ENCODE peak calls at places on chromosomes 4 and X, in four cellular contexts. One of them, this sample, is unnamed.

GRCh38 chrX:103688949-103689348 is 2.5 kb upstream of the MORF4L2 start:
- DNase-seq in HepG2: peak
- DNase-seq in A549: peak
- DNase-seq in SK-N-SH: peak
- DNase-seq in this sample: no peak

GRCh38 chr4:25065451-25065850 is 34.7 kb upstream of the LGI2 start:
- DNase-seq in HepG2: no peak
- DNase-seq in A549: no peak
- DNase-seq in SK-N-SH: no peak
- DNase-seq in this sample: no peak

GRCh38 chr4:42625366-42625765 is 31.5 kb downstream of the ATP8A1 start:
- DNase-seq in A549: no peak
- DNase-seq in SK-N-SH: no peak
- DNase-seq in HepG2: no peak
- DNase-seq in this sample: no peak

GRCh38 chr4:13530823-13531608 is 13.3 kb downstream of the NKX3-2 start:
- DNase-seq in SK-N-SH: peak
- DNase-seq in HepG2: no peak
- DNase-seq in A549: no peak
- DNase-seq in this sample: no peak

GRCh38 chr4:173529505-173530325 is at the start of gene HAND2:
- DNase-seq in HepG2: no peak
- DNase-seq in A549: peak
- DNase-seq in SK-N-SH: peak
- DNase-seq in this sample: no peak

GRCh38 chr4:140046037-140046436 is 107.9 kb downstream of the MAML3 start:
- DNase-seq in A549: no peak
- DNase-seq in SK-N-SH: no peak
- DNase-seq in HepG2: no peak
- DNase-seq in this sample: no peak

GRCh38 chr4:149785686-149786431 is 29.8 kb downstream of the IQCM start:
- DNase-seq in SK-N-SH: no peak
- DNase-seq in A549: no peak
- DNase-seq in HepG2: no peak
- DNase-seq in this sample: no peak

GRCh38 chr4:173337463-173337862 is 3.3 kb upstream of the HMGB2 start:
- DNase-seq in HepG2: no peak
- DNase-seq in SK-N-SH: no peak
- DNase-seq in A549: no peak
- DNase-seq in this sample: no peak

GRCh38 chrX:34560180-34560579 is 96.9 kb downstream of the TMEM47 start:
- DNase-seq in HepG2: no peak
- DNase-seq in SK-N-SH: no peak
- DNase-seq in A549: no peak
- DNase-seq in this sample: no peak

GRCh38 chr4:113673450-113673849 is 88.1 kb downstream of the CAMK2D start:
- DNase-seq in A549: no peak
- DNase-seq in SK-N-SH: no peak
- DNase-seq in HepG2: no peak
- DNase-seq in this sample: no peak

GRCh38 chr4:56658410-56659003 is 22.6 kb downstream of the HOPX start:
- DNase-seq in A549: no peak
- DNase-seq in SK-N-SH: no peak
- DNase-seq in HepG2: no peak
- DNase-seq in this sample: no peak

GRCh38 chrX:47802589-47802988 is 34.1 kb upstream of the ZNF81 start:
- DNase-seq in HepG2: peak
- DNase-seq in A549: peak
- DNase-seq in SK-N-SH: no peak
- DNase-seq in this sample: no peak

GRCh38 chr4:53937327-53937726 is 127.1 kb downstream of the CHIC2 start:
- DNase-seq in SK-N-SH: no peak
- DNase-seq in A549: no peak
- DNase-seq in HepG2: no peak
- DNase-seq in this sample: no peak

GRCh38 chr4:174198396-174199179 is 84.9 kb downstream of the FBXO8 start:
- DNase-seq in SK-N-SH: peak
- DNase-seq in HepG2: no peak
- DNase-seq in A549: peak
- DNase-seq in this sample: no peak

GRCh38 chrX:40147399-40148188 is 49.8 kb upstream of the BCOR start:
- DNase-seq in HepG2: no peak
- DNase-seq in A549: no peak
- DNase-seq in SK-N-SH: no peak
- DNase-seq in this sample: no peak

GRCh38 chr4:80492761-80493160 is 157.2 kb downstream of the CFAP299 start:
- DNase-seq in HepG2: no peak
- DNase-seq in A549: no peak
- DNase-seq in SK-N-SH: no peak
- DNase-seq in this sample: no peak

GRCh38 chrX:120560405-120560841 is 339 bp downstream of the CUL4B start:
- DNase-seq in SK-N-SH: no peak
- DNase-seq in HepG2: peak
- DNase-seq in A549: no peak
- DNase-seq in this sample: no peak

GRCh38 chr4:4247711-4248035 is 350 bp downstream of the TMEM128 start:
- DNase-seq in SK-N-SH: no peak
- DNase-seq in HepG2: no peak
- DNase-seq in A549: no peak
- DNase-seq in this sample: no peak

GRCh38 chr4:186137193-186137792 is 32.8 kb downstream of the FAM149A start:
- DNase-seq in SK-N-SH: peak
- DNase-seq in HepG2: no peak
- DNase-seq in A549: peak
- DNase-seq in this sample: no peak

GRCh38 chrX:45196701-45197100 is 4.0 kb downstream of the DIPK2B start:
- DNase-seq in HepG2: no peak
- DNase-seq in SK-N-SH: no peak
- DNase-seq in A549: no peak
- DNase-seq in this sample: no peak

GRCh38 chr4:168811793-168812651 is 198.0 kb downstream of the CBR4 start:
- DNase-seq in SK-N-SH: no peak
- DNase-seq in A549: no peak
- DNase-seq in HepG2: no peak
- DNase-seq in this sample: no peak

GRCh38 chr4:81650871-81651270 is 179.2 kb upstream of the RASGEF1B start:
- DNase-seq in HepG2: no peak
- DNase-seq in SK-N-SH: no peak
- DNase-seq in A549: peak
- DNase-seq in this sample: no peak

GRCh38 chr4:81648576-81649272 is 177.0 kb upstream of the RASGEF1B start:
- DNase-seq in HepG2: no peak
- DNase-seq in A549: no peak
- DNase-seq in SK-N-SH: no peak
- DNase-seq in this sample: peak

GRCh38 chr4:81647388-81647787 is 175.7 kb upstream of the RASGEF1B start:
- DNase-seq in HepG2: no peak
- DNase-seq in SK-N-SH: no peak
- DNase-seq in A549: no peak
- DNase-seq in this sample: no peak

GRCh38 chr4:81652069-81652478 is 180.4 kb upstream of the RASGEF1B start:
- DNase-seq in HepG2: no peak
- DNase-seq in A549: no peak
- DNase-seq in SK-N-SH: no peak
- DNase-seq in this sample: no peak

GRCh38 chr4:81651500-81651899 is 179.8 kb upstream of the RASGEF1B start:
- DNase-seq in HepG2: no peak
- DNase-seq in SK-N-SH: no peak
- DNase-seq in A549: no peak
- DNase-seq in this sample: no peak
- TF ChIP-seq PBX3 in HepG2: no peak
- TF ChIP-seq PBX3 in SK-N-SH: no peak
- TF ChIP-seq PBX3 in A549: no peak
- TF ChIP-seq PBX3 in this sample: no peak

GRCh38 chr4:89101256-89102161 is 9.8 kb upstream of the TIGD2 start:
- DNase-seq in HepG2: no peak
- DNase-seq in SK-N-SH: no peak
- DNase-seq in A549: no peak
- DNase-seq in this sample: peak
- TF ChIP-seq PBX3 in HepG2: no peak
- TF ChIP-seq PBX3 in SK-N-SH: no peak
- TF ChIP-seq PBX3 in A549: no peak
- TF ChIP-seq PBX3 in this sample: peak

GRCh38 chr4:7862561-7863200 is 77.0 kb downstream of the AFAP1 start:
- DNase-seq in HepG2: no peak
- DNase-seq in A549: no peak
- DNase-seq in SK-N-SH: no peak
- DNase-seq in this sample: no peak
- TF ChIP-seq PBX3 in HepG2: no peak
- TF ChIP-seq PBX3 in A549: no peak
- TF ChIP-seq PBX3 in SK-N-SH: no peak
- TF ChIP-seq PBX3 in this sample: no peak

DNA sequence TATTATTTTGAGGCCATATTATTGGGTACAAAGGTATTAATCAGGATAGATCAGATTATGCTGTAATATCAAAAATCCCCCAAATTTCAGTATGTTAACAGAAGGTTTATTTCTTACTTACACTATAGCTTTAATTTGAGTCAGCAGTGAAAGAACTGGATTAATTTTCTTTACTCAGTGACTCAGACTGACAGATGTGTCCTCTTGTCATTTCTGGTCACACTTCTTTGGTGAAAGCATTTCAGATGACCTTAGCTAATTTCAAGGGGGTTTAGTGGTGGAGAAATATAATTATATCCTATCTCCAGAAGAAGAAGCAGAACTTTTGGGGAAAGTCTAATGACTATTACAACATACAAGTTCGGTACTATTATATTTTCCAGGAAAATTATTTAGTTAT is 12.4 kb downstream of the DDIT4L start:
- DNase-seq in SK-N-SH: no peak
- DNase-seq in HepG2: no peak
- DNase-seq in A549: no peak
- DNase-seq in this sample: no peak
- TF ChIP-seq PBX3 in SK-N-SH: no peak
- TF ChIP-seq PBX3 in HepG2: no peak
- TF ChIP-seq PBX3 in A549: no peak
- TF ChIP-seq PBX3 in this sample: no peak

GRCh38 chr4:2647403-2648158 is 108.6 kb downstream of the TNIP2 start:
- DNase-seq in SK-N-SH: no peak
- DNase-seq in A549: no peak
- DNase-seq in HepG2: no peak
- DNase-seq in this sample: no peak
- TF ChIP-seq PBX3 in SK-N-SH: no peak
- TF ChIP-seq PBX3 in A549: no peak
- TF ChIP-seq PBX3 in HepG2: no peak
- TF ChIP-seq PBX3 in this sample: no peak

This sample was measured in GM12878.